ENCODE peak calls at places on chromosomes 4 and X, in seven cellular contexts. F is HepG2, V is HCT116, W is WTC11, Z is GM12878, N is K562, K is H1. G is an unnamed sample.

GRCh38 chr4:150561338-150561737 is 20.6 kb upstream of the MAB21L2 start:
- DNase-seq in W (no peak), V (no peak), K (no peak), F (no peak), Z (no peak), N (no peak), G (no peak)

GRCh38 chr4:174928174-174928573 is 10.0 kb downstream of the ADAM29 start:
- DNase-seq in K (no peak), F (no peak), Z (peak), N (no peak), V (no peak), W (no peak), G (no peak)

GRCh38 chr4:87236851-87237250 is 16.4 kb upstream of the KLHL8 start:
- DNase-seq in V (no peak), K (no peak), W (no peak), N (no peak), Z (no peak), F (peak), G (no peak)

GRCh38 chrX:153903238-153903980 is 1.1 kb upstream of the AVPR2 start:
- DNase-seq in K (no peak), F (no peak), W (no peak), Z (no peak), V (no peak), N (no peak), G (no peak)

GRCh38 chr4:174198396-174199179 is 84.9 kb downstream of the FBXO8 start:
- DNase-seq in K (no peak), N (peak), F (no peak), Z (no peak), W (no peak), V (no peak), G (peak)

GRCh38 chrX:136028383-136028984 is 43.2 kb downstream of the SLC9A6 start:
- DNase-seq in F (peak), N (peak), V (peak), K (no peak), Z (no peak), W (no peak), G (peak)

GRCh38 chr4:122552898-122553297 is 68.0 kb downstream of the IL21 start:
- DNase-seq in F (no peak), V (no peak), N (no peak), W (no peak), K (no peak), Z (no peak), G (no peak)

GRCh38 chr4:133146574-133147198 is 2.4 kb upstream of the PCDH10 start:
- DNase-seq in W (peak), F (peak), Z (no peak), N (no peak), K (no peak), V (no peak), G (peak)

GRCh38 chr4:82833696-82834313 is 35.2 kb upstream of the SCD5 start:
- DNase-seq in F (peak), V (no peak), K (no peak), Z (no peak), N (no peak), W (no peak), G (peak)

GRCh38 chr4:3712112-3712805 is 53.9 kb upstream of the ADRA2C start:
- DNase-seq in N (no peak), K (no peak), V (no peak), F (no peak), W (no peak), Z (no peak), G (no peak)

GRCh38 chrX:99705696-99706095 is 704.4 kb downstream of the PCDH19 start:
- DNase-seq in N (no peak), K (no peak), Z (no peak), W (no peak), V (no peak), F (no peak), G (no peak)

GRCh38 chr4:21656832-21657231 is 291.7 kb downstream of the KCNIP4 start:
- DNase-seq in Z (no peak), W (no peak), F (peak), K (peak), N (no peak), V (peak), G (no peak)
- TF ChIP-seq SP1 in Z (no peak), W (no peak), F (no peak), K (no peak), N (no peak), V (peak), G (no peak)

GRCh38 chr4:118762753-118763477 is 73.0 kb downstream of the SEC24D start:
- DNase-seq in N (no peak), K (no peak), W (no peak), F (no peak), V (no peak), Z (no peak), G (no peak)
- TF ChIP-seq SP1 in N (no peak), K (no peak), W (no peak), F (no peak), V (no peak), Z (no peak), G (no peak)

GRCh38 chr4:22596384-22596783 is 80.5 kb upstream of the ADGRA3 start:
- DNase-seq in K (no peak), V (no peak), F (no peak), W (no peak), N (no peak), Z (no peak), G (no peak)

GRCh38 chr4:22593933-22594332 is 78.1 kb upstream of the ADGRA3 start:
- DNase-seq in N (no peak), F (no peak), Z (no peak), V (no peak), W (no peak), K (no peak), G (no peak)

GRCh38 chr4:22597471-22597870 is 81.6 kb upstream of the ADGRA3 start:
- DNase-seq in W (no peak), F (no peak), Z (no peak), K (no peak), N (no peak), V (no peak), G (no peak)

GRCh38 chr4:22595684-22596083 is 79.8 kb upstream of the ADGRA3 start:
- DNase-seq in W (no peak), F (no peak), Z (peak), V (no peak), N (no peak), K (no peak), G (no peak)
- TF ChIP-seq SP1 in W (no peak), F (no peak), Z (no peak), V (no peak), N (no peak), K (no peak), G (no peak)

DNA sequence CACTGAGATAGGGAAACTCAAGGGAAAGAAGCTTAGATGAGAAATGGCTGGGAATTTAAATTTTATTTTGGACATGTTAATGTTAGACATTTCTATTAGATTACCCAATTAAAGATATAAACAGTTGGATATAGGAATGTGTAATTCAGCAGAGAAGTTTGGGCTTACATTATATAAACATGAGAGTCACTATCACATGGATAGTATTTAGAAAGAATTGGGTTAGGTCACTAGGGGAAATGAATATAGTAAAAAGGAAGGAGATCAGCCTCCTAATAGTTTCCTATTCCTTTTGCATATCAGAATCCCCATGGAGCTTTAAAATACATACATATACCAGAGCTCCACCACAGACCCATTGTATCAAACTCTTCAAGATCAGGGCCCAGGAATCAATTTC is 19.6 kb upstream of the CXCL5 start:
- DNase-seq in N (no peak), Z (no peak), V (no peak), F (no peak), W (no peak), K (no peak), G (no peak)
- TF ChIP-seq SP1 in N (no peak), Z (no peak), V (no peak), F (no peak), W (no peak), K (no peak), G (no peak)

DNA sequence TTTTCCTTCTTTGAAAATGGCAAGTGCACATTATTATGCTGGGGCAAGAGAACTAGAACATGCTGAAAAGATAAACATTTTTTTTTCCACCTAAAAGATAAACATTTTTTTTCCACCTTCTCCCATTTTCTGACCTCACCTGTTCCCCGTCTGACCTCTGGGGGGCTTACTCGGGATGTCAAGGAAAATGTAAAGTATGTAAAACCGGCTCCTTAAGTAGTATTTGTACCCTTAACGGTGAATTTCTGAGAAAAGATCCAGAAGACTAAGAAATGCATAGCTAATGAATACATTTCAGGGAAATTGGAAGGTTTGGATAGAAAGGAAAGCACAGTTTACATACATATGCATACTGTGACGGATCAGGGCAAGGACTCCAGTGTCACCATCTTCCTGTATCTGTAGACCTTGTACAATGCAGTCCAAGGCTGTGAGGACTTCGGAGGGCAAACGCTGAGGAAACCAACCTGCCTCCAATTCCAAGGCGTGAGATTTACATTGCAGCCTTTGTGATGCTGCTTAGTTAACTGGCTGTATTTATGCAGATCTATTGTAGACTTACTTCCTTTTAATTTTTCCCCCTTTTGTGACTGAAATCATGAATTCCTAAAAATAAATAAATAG is 2185.9 kb upstream of the TENM3 start:
- DNase-seq in F (no peak), W (peak), Z (no peak), K (no peak), V (no peak), N (no peak), G (peak)
- TF ChIP-seq SP1 in F (no peak), W (no peak), Z (no peak), K (no peak), V (no peak), N (no peak), G (no peak)

GRCh38 chr4:89287945-89288344 is 19.7 kb downstream of the GPRIN3 start:
- DNase-seq in K (no peak), W (no peak), N (no peak), V (no peak), Z (no peak), F (no peak), G (no peak)
- TF ChIP-seq SP1 in K (no peak), W (no peak), N (no peak), V (no peak), Z (no peak), F (no peak), G (no peak)

DNA sequence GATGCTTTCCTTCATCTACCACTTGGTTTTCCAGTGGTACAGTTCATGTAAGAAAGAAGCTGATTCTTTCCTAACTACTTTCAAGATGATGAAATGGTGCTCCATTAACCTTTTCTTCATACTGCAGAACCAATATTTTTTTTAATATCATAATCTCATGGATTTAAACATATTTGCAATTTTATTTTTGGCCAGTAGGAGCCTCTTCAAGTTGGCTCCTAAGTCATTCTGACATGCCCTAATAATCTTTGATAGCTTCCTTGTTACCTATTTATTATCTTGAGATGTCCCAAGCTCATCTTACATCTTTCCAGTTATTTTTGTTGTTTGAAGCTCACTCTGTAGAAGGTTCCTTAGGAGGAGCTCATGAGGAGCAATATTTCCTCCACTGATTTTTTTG is 170.2 kb downstream of the APBB2 start:
- DNase-seq in N (no peak), W (no peak), K (no peak), F (no peak), V (peak), Z (no peak), G (no peak)
- TF ChIP-seq SP1 in N (no peak), W (no peak), K (no peak), F (no peak), V (no peak), Z (no peak), G (no peak)

DNA sequence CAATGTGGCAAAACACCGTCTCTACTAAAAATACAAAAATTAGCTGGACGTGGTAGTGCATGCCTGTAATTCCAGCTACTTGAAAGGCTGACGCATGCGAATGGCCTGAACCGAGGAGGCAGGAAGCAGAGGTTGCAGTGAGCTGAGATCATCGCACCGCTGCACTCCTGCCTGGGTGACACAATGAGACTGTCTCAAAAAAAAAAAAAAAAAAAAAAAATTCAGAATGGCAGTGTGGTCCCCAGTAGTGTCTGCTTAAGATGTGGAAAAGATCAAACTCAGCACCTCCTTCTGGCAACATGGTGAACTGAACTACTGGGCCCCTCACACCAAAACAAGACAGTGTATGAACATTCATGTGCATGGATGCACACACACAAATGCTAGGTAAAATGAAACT is 32.2 kb downstream of the SMS start:
- DNase-seq in Z (no peak), N (no peak), V (no peak), K (peak), W (no peak), F (no peak), G (no peak)
- TF ChIP-seq SP1 in Z (no peak), N (no peak), V (no peak), K (no peak), W (no peak), F (no peak), G (no peak)

GRCh38 chr4:10007436-10007740 is 13.9 kb downstream of the SLC2A9 start:
- DNase-seq in V (no peak), N (no peak), K (no peak), F (no peak), W (no peak), Z (no peak), G (no peak)

GRCh38 chr4:10005632-10006031 is 15.7 kb downstream of the SLC2A9 start:
- DNase-seq in N (no peak), K (no peak), Z (no peak), W (no peak), F (no peak), V (no peak), G (no peak)

GRCh38 chr4:10007772-10008171 is 13.5 kb downstream of the SLC2A9 start:
- DNase-seq in F (no peak), V (no peak), K (no peak), W (no peak), Z (peak), N (no peak), G (no peak)

GRCh38 chr4:10006604-10007435 is 14.5 kb downstream of the SLC2A9 start:
- DNase-seq in N (no peak), V (peak), W (no peak), F (peak), K (no peak), Z (peak), G (no peak)

DNA sequence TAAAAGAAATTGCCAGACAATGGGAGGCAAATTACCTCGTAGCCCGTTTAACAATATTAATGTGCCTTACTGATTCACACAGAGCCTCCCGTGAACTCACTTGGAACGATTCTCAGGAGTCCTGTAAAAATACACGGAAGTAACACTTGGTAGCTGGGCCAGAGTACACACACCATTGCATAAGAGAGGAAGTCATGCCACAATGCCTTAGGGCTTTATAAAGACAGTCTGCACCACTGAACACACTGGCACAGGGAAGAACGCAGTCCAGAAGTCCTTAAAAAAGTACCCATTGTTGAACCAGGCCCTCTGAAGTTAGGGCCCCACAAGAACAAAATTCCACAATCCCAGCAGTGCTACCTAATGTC is 15.1 kb downstream of the SLC2A9 start:
- DNase-seq in F (peak), V (no peak), Z (peak), N (no peak), K (no peak), W (no peak), G (no peak)
- TF ChIP-seq SP1 in F (no peak), V (no peak), Z (no peak), N (no peak), K (no peak), W (no peak), G (no peak)

G was measured in HEK293T.